ENCODE peak calls at places on chromosomes 6 and 20, in nine cellular contexts. M is cardiac fibroblast, T is HL-60, R is heart left ventricle, E is hepatocyte, Y is D721Med, K is GM23338, I is keratinocyte, Q is NB4. P is an unnamed sample.

GRCh38 chr20:35972445-35972844 is 4.1 kb downstream of the CNBD2 start:
- DNase-seq in M (no peak), T (no peak), R (no peak), E (peak), Y (no peak), K (no peak), I (no peak), Q (no peak), P (no peak)

GRCh38 chr6:35490821-35491557 is 5.9 kb downstream of the TEAD3 start:
- DNase-seq in M (no peak), T (no peak), R (no peak), E (no peak), Y (no peak), K (no peak), I (no peak), Q (no peak), P (no peak)

GRCh38 chr6:109872968-109873545 is 105.1 kb upstream of the GPR6 start:
- DNase-seq in M (no peak), T (peak), R (no peak), E (no peak), Y (no peak), K (no peak), I (no peak), Q (peak), P (no peak)

GRCh38 chr20:32581839-32582658 is 3.1 kb downstream of the NOL4L start:
- DNase-seq in M (no peak), T (no peak), R (no peak), E (peak), Y (no peak), K (peak), I (no peak), Q (peak), P (no peak)

GRCh38 chr6:37137201-37137880 is 32.6 kb upstream of the PIM1 start:
- DNase-seq in M (peak), T (no peak), R (no peak), E (peak), Y (no peak), K (peak), I (peak), Q (no peak), P (peak)

GRCh38 chr6:42084889-42085288 is 34.6 kb downstream of the TAF8 start:
- DNase-seq in M (no peak), T (no peak), R (no peak), E (no peak), Y (no peak), K (no peak), I (no peak), Q (no peak), P (no peak)

GRCh38 chr20:45857836-45858250 is 429 bp downstream of the ZSWIM3 start:
- DNase-seq in M (no peak), T (no peak), R (no peak), E (no peak), Y (peak), K (peak), I (no peak), Q (no peak), P (no peak)

GRCh38 chr6:44049163-44049988 is 77.9 kb downstream of the MRPL14 start:
- DNase-seq in M (peak), T (no peak), R (no peak), E (no peak), Y (no peak), K (no peak), I (no peak), Q (no peak), P (no peak)

GRCh38 chr20:38063911-38064310 is 30.4 kb downstream of the RPRD1B start:
- DNase-seq in M (no peak), T (no peak), R (no peak), E (no peak), Y (no peak), K (no peak), I (no peak), Q (no peak), P (no peak)

GRCh38 chr20:43058077-43058476 is 131.6 kb downstream of the PTPRT start:
- DNase-seq in M (no peak), T (no peak), R (no peak), E (no peak), Y (no peak), K (no peak), I (no peak), Q (no peak), P (no peak)

GRCh38 chr20:43055181-43055884 is 134.4 kb downstream of the PTPRT start:
- DNase-seq in M (no peak), T (no peak), R (no peak), E (no peak), Y (no peak), K (no peak), I (no peak), Q (no peak), P (no peak)

DNA sequence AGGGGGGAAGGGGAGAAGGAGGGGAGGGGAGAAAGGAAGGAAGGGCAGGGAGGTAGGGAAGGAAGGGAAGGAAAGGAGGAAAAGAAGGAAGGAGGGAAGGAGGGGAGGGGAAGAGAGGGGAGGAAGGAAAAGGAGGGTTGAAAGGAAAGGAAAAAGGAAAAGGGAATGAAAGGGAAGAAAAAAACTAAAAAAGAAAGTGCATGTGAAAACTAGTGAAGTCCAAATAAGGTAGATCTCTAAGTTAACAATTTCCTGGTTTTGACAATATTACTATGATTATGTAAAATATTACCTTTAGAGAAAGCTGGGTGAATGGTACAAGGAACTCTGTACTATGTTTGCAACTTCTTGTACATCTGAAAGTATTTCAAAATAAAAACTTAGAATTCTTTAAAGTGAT is 132.4 kb downstream of the PTPRT start:
- DNase-seq in M (no peak), T (no peak), R (no peak), E (no peak), Y (no peak), K (no peak), I (no peak), Q (no peak), P (no peak)
- TF ChIP-seq CTCF in M (no peak), T (no peak), R (no peak), E (no peak), Y (no peak), K (no peak), I (no peak), Q (no peak), P (no peak)

DNA sequence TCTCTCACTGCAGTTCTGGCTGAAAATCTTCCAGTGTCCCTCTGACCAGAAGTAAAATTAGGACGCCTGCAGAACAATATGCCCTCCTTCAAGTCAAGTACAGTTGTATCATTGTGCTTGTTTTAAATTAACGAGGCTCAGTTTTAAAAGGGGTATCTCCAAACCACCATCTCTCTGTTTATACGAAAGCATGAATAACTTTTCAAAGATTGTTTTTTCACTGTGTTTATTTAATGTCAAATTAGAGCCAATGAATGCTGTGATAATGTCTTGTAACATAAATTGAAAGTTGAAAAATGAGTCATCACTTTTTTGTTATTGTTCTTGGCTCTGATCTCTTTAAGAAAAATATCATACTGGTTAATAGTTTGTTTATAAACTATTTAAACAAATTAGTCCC is 230.7 kb upstream of the THEMIS start:
- DNase-seq in M (peak), T (no peak), R (no peak), E (no peak), Y (no peak), K (no peak), I (no peak), Q (no peak), P (no peak)
- TF ChIP-seq CTCF in M (no peak), T (no peak), R (no peak), E (no peak), Y (no peak), K (no peak), I (no peak), Q (no peak), P (no peak)

GRCh38 chr6:113458368-113459010 is 398.7 kb upstream of the MARCKS start:
- DNase-seq in M (peak), T (no peak), R (no peak), E (no peak), Y (no peak), K (no peak), I (no peak), Q (no peak), P (no peak)

GRCh38 chr6:113464536-113464935 is 392.6 kb upstream of the MARCKS start:
- DNase-seq in M (no peak), T (no peak), R (no peak), E (no peak), Y (no peak), K (no peak), I (no peak), Q (no peak), P (no peak)

GRCh38 chr6:113464959-113465358 is 392.2 kb upstream of the MARCKS start:
- DNase-seq in M (peak), T (peak), R (no peak), E (peak), Y (no peak), K (no peak), I (no peak), Q (peak), P (no peak)

GRCh38 chr6:113457751-113458150 is 399.4 kb upstream of the MARCKS start:
- DNase-seq in M (no peak), T (no peak), R (no peak), E (no peak), Y (no peak), K (no peak), I (no peak), Q (no peak), P (no peak)

GRCh38 chr6:113461153-113461897 is 395.8 kb upstream of the MARCKS start:
- DNase-seq in M (peak), T (no peak), R (no peak), E (no peak), Y (no peak), K (peak), I (no peak), Q (no peak), P (no peak)
- TF ChIP-seq CTCF in M (peak), T (no peak), R (no peak), E (no peak), Y (peak), K (peak), I (no peak), Q (peak), P (peak)

DNA sequence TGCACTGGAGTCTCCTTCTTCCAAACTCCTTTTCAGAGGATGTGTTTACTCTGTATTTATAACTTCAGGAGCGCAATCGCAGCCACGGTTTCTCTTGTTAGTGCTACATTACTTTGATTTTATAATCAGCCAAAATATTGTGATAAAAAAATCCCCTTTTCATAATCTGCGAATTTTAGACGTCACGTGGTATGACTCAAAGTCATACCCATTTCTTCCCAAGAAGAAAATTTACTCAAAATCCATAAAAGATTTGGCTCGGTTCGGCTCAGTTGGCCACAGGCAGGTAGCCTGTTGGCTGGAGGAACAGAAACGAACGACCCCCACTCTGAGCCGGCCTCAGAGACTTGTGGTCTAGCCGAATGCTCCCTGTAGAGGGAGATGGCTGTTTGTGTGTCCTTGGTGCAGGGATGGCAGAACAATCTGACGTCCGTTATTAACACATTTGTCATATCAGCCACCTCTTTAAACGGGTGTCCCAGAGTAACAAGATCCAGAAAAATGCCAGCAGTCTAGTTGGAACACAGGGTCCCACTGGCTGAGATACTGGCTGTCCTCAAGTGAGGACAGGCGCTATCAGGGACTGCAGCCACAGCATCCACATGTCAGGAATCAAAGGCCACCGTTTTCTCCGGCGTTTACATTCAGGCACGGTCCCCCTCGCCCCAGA is 247.6 kb downstream of the DLL1 start:
- DNase-seq in M (no peak), T (no peak), R (no peak), E (no peak), Y (no peak), K (no peak), I (no peak), Q (no peak), P (no peak)
- TF ChIP-seq CTCF in M (no peak), T (no peak), R (peak), E (no peak), Y (no peak), K (no peak), I (no peak), Q (no peak), P (no peak)

DNA sequence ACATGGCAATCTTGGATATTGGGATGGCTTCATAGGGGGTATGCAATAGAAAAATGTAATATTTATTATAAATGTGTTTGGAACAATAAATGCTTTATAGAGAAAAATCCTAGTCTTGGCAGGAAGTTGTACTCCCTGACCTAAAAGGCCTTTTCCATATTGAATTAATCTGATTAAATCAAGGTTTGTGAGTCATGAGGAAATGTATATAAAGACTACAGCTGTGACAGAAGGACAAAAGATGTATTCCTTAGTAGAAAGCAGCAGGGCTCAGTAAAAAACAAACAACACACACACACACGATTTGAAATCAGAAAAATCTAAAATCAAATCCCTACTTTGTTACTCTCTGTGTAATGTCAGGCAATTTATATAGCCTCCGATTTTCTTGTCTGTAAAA is 272.4 kb downstream of the CD109 start:
- DNase-seq in M (no peak), T (no peak), R (no peak), E (no peak), Y (no peak), K (no peak), I (no peak), Q (no peak), P (no peak)
- TF ChIP-seq CTCF in M (no peak), T (no peak), R (no peak), E (no peak), Y (no peak), K (no peak), I (no peak), Q (no peak), P (no peak)

GRCh38 chr20:53594068-53595017 is 704 bp upstream of the ZNF217 start:
- DNase-seq in M (peak), T (peak), R (peak), E (peak), Y (peak), K (peak), I (no peak), Q (peak), P (peak)
- TF ChIP-seq CTCF in M (no peak), T (no peak), R (peak), E (peak), Y (peak), K (peak), I (peak), Q (peak), P (peak)

GRCh38 chr20:62406635-62407176 is 379 bp downstream of the CABLES2 start:
- DNase-seq in M (no peak), T (no peak), R (no peak), E (no peak), Y (no peak), K (no peak), I (no peak), Q (no peak), P (no peak)

GRCh38 chr20:62408055-62408454 is 970 bp upstream of the CABLES2 start:
- DNase-seq in M (no peak), T (no peak), R (no peak), E (no peak), Y (no peak), K (no peak), I (no peak), Q (no peak), P (no peak)

GRCh38 chr20:62405981-62406513 is 1.0 kb downstream of the CABLES2 start:
- DNase-seq in M (no peak), T (no peak), R (no peak), E (no peak), Y (no peak), K (no peak), I (no peak), Q (no peak), P (no peak)

GRCh38 chr20:62408640-62409039 is 1.6 kb upstream of the CABLES2 start:
- DNase-seq in M (no peak), T (no peak), R (no peak), E (no peak), Y (no peak), K (no peak), I (no peak), Q (no peak), P (no peak)

DNA sequence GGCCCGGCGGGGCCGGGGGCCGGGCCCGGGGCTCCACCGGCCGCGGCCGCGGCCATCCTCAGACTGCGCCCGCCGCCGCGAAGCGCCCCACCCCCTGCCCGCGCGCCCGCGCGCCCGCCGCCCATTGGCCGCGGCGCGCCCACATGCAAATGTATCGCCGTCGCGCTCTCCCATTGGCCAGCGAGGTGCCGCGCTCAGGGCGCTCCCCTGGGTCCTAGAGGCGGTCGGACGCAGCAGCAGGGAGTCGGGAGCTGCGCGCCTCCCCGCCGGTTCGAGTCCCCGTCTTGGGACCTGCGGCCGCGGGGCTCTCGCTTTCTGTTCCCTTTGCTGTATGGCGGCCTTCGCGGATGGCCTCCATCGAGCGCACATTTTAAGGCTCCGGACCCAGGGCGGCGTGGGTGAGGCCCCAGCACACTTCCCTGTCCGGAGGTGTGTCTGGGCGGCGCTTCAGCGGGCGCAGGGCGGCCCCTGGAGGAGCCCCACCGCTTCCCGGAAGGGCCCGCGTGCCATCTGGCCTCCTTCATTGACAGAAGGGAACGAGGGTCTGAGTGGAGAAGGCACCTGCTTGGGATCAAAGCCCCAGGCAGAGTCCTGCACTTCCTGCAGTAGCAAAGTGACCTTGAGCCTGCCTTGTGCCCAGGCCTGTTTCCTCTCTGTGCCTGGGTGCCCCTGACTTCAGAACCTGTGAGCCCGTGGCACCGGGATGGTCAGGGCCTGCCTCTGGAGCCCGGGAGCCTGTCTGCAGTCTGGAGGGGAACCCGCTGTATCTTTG is at the start of gene CABLES2:
- DNase-seq in M (peak), T (peak), R (peak), E (peak), Y (peak), K (peak), I (no peak), Q (peak), P (peak)
- TF ChIP-seq CTCF in M (no peak), T (no peak), R (no peak), E (no peak), Y (no peak), K (peak), I (no peak), Q (no peak), P (no peak)

DNA sequence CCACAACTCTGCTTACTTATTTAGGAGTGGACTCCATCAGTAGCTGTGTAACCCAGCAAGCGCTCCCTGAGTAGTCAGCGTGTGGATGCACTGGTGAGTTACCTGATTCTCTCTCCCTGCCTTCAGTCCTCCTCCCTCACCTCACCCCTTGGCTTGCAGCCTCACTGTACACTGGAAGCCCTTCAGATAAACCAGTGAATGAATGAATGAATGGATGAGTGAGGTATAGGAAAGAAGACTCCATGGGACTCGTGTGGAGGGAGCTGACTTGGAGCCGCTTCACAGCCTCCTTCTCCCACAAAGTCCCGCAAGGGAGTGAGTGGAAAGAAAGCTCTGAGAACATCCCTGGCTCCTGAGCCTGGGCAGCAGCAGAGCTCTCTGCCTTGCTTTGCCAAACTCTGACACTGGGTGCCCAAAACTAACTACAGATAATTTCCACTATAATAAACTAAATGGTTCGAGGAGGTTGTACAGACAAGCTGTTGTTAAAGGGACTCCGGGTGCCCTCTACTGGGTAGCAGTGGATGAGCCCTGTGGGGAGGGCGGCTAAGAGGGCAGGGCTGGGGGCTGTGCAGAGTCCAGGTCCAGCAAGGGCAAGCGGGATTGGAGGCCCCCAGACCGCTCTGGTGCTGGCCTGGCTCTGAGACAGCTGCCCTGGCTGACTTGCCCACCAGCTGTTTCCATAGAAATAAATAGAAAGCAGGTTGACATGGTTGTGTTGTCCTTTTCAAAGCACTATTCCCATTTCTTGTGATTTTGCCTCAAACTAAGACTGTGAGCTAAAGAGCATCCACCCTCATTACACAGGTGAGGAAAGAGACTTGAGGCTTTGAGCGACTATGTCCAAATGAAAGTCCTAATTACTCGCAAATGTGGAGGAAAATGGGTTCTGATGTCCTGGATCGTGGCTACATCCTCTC is 167.7 kb upstream of the CST7 start:
- DNase-seq in M (peak), T (peak), R (no peak), E (peak), Y (no peak), K (peak), I (no peak), Q (peak), P (no peak)
- TF ChIP-seq CTCF in M (peak), T (peak), R (peak), E (peak), Y (peak), K (peak), I (peak), Q (peak), P (peak)

GRCh38 chr6:11460001-11460668 is 77.4 kb upstream of the TMEM170B start:
- DNase-seq in M (peak), T (peak), R (no peak), E (no peak), Y (no peak), K (no peak), I (no peak), Q (peak), P (no peak)
- TF ChIP-seq CTCF in M (no peak), T (no peak), R (no peak), E (no peak), Y (no peak), K (peak), I (peak), Q (peak), P (no peak)

GRCh38 chr6:92777146-92777740 is 642.1 kb downstream of the EPHA7 start:
- DNase-seq in M (peak), T (no peak), R (no peak), E (peak), Y (no peak), K (peak), I (no peak), Q (peak), P (no peak)
- TF ChIP-seq CTCF in M (no peak), T (peak), R (peak), E (peak), Y (peak), K (peak), I (no peak), Q (peak), P (peak)

P was measured in type B pancreatic cell.